ENCODE peak calls at places on chromosomes 12 and 14, in six cellular contexts. N, Y, Q, A, T and J are unnamed samples.

GRCh38 chr12:72102150-72102549 is 163.5 kb downstream of the TPH2 start:
- DNase-seq in N (no peak), Y (no peak), Q (no peak), A (no peak), T (no peak), J (no peak)

GRCh38 chr12:63916561-63917476 is 72.3 kb downstream of the SRGAP1 start:
- DNase-seq in N (no peak), Y (no peak), Q (no peak), A (no peak), T (no peak), J (no peak)

GRCh38 chr14:105589161-105589925 is 63.0 kb downstream of the TMEM121 start:
- DNase-seq in N (no peak), Y (no peak), Q (no peak), A (no peak), T (no peak), J (no peak)

GRCh38 chr12:1453801-1454200 is 140.6 kb downstream of the FBXL14 start:
- DNase-seq in N (no peak), Y (no peak), Q (no peak), A (no peak), T (no peak), J (no peak)

GRCh38 chr14:99055019-99055418 is 217.0 kb downstream of the BCL11B start:
- DNase-seq in N (peak), Y (no peak), Q (no peak), A (no peak), T (no peak), J (peak)

GRCh38 chr12:108805136-108805535 is 52.2 kb downstream of the SSH1 start:
- DNase-seq in N (no peak), Y (no peak), Q (no peak), A (no peak), T (no peak), J (no peak)

GRCh38 chr12:126093911-126094310 is 1028.7 kb downstream of the AACS start:
- DNase-seq in N (no peak), Y (no peak), Q (no peak), A (no peak), T (no peak), J (no peak)

GRCh38 chr12:120342567-120343537 is 15.3 kb upstream of the PLA2G1B start:
- DNase-seq in N (no peak), Y (no peak), Q (no peak), A (no peak), T (no peak), J (no peak)

GRCh38 chr14:90495357-90496276 is 98.8 kb downstream of the CALM1 start:
- DNase-seq in N (peak), Y (no peak), Q (no peak), A (peak), T (no peak), J (peak)

GRCh38 chr14:32576088-32576795 is 247.1 kb downstream of the AKAP6 start:
- DNase-seq in N (peak), Y (no peak), Q (peak), A (peak), T (peak), J (peak)

GRCh38 chr14:79193689-79194477 is 1017.4 kb downstream of the DIO2 start:
- DNase-seq in N (no peak), Y (no peak), Q (no peak), A (no peak), T (no peak), J (peak)

GRCh38 chr14:66507181-66507721 is 696 bp upstream of the GPHN start:
- DNase-seq in N (no peak), Y (peak), Q (no peak), A (no peak), T (no peak), J (no peak)

GRCh38 chr14:100028990-100029677 is 36.1 kb upstream of the EVL start:
- DNase-seq in N (no peak), Y (no peak), Q (no peak), A (no peak), T (no peak), J (no peak)

GRCh38 chr14:37251778-37252177 is 54.0 kb downstream of the MIPOL1 start:
- DNase-seq in N (no peak), Y (no peak), Q (no peak), A (no peak), T (no peak), J (no peak)

GRCh38 chr14:32345311-32345771 is 16.2 kb downstream of the AKAP6 start:
- DNase-seq in N (peak), Y (no peak), Q (no peak), A (peak), T (no peak), J (no peak)

GRCh38 chr12:124531281-124531745 is 36.1 kb downstream of the NCOR2 start:
- DNase-seq in N (no peak), Y (no peak), Q (no peak), A (no peak), T (peak), J (no peak)

GRCh38 chr12:66688836-66689439 is 10.1 kb upstream of the GRIP1 start:
- DNase-seq in N (peak), Y (no peak), Q (no peak), A (peak), T (peak), J (peak)

GRCh38 chr12:63911336-63911735 is 66.8 kb downstream of the SRGAP1 start:
- DNase-seq in N (no peak), Y (no peak), Q (no peak), A (no peak), T (no peak), J (no peak)

GRCh38 chr12:15982471-15982870 is 71.3 kb downstream of the DERA start:
- DNase-seq in N (peak), Y (no peak), Q (no peak), A (peak), T (no peak), J (no peak)

GRCh38 chr12:119528241-119528640 is 65.3 kb upstream of the TMEM233 start:
- DNase-seq in N (no peak), Y (no peak), Q (no peak), A (no peak), T (no peak), J (no peak)

GRCh38 chr12:124392991-124393790 is 98.3 kb downstream of the RFLNA start:
- DNase-seq in N (no peak), Y (peak), Q (peak), A (peak), T (no peak), J (no peak)

GRCh38 chr12:11836282-11836963 is 186.9 kb downstream of the ETV6 start:
- DNase-seq in N (no peak), Y (no peak), Q (no peak), A (no peak), T (peak), J (peak)

GRCh38 chr14:71371711-71372396 is 464.6 kb downstream of the PCNX1 start:
- DNase-seq in N (peak), Y (no peak), Q (no peak), A (peak), T (no peak), J (peak)

GRCh38 chr14:77638738-77639137 is 22.3 kb upstream of the SPTLC2 start:
- DNase-seq in N (peak), Y (no peak), Q (no peak), A (peak), T (no peak), J (peak)

GRCh38 chr12:81962126-81962856 is 203.1 kb upstream of the PPFIA2 start:
- DNase-seq in N (no peak), Y (no peak), Q (no peak), A (no peak), T (no peak), J (no peak)

GRCh38 chr12:127677537-127678131 is 589.3 kb upstream of the TMEM132C start:
- DNase-seq in N (peak), Y (no peak), Q (no peak), A (peak), T (peak), J (peak)

GRCh38 chr12:125145196-125145595 is 80.0 kb downstream of the AACS start:
- DNase-seq in N (no peak), Y (no peak), Q (no peak), A (no peak), T (no peak), J (no peak)

GRCh38 chr14:75165586-75166391 is 10.6 kb downstream of the TMED10 start:
- DNase-seq in N (no peak), Y (no peak), Q (no peak), A (no peak), T (no peak), J (no peak)

GRCh38 chr14:60161176-60162107 is 3.8 kb downstream of the DHRS7 start:
- DNase-seq in N (no peak), Y (no peak), Q (peak), A (peak), T (peak), J (no peak)

GRCh38 chr14:74425525-74426201 is 347 bp downstream of the SYNDIG1L start:
- DNase-seq in N (no peak), Y (no peak), Q (no peak), A (peak), T (no peak), J (peak)

GRCh38 chr14:94884616-94885230 is 114.8 kb upstream of the GSC start:
- DNase-seq in N (no peak), Y (no peak), Q (no peak), A (no peak), T (no peak), J (no peak)